ENCODE peak calls at places on chromosomes 6 and 20, in seven cellular contexts. One of them, this sample, is unnamed.

GRCh38 chr6:27668442-27669275 is 195.8 kb upstream of the ZNF184 start:
- DNase-seq in NT2/D1: no peak
- DNase-seq in right cardiac atrium: peak
- DNase-seq in effector memory CD4-positive, alpha-beta T cell: no peak
- DNase-seq in transverse colon: peak
- DNase-seq in PC-3: peak
- DNase-seq in upper lobe of right lung: no peak
- DNase-seq in this sample: peak

GRCh38 chr6:7671076-7671475 is 54.8 kb upstream of the BMP6 start:
- DNase-seq in NT2/D1: no peak
- DNase-seq in right cardiac atrium: no peak
- DNase-seq in effector memory CD4-positive, alpha-beta T cell: no peak
- DNase-seq in transverse colon: no peak
- DNase-seq in PC-3: peak
- DNase-seq in upper lobe of right lung: no peak
- DNase-seq in this sample: no peak

GRCh38 chr6:150717419-150717818 is 117.7 kb downstream of the PLEKHG1 start:
- DNase-seq in NT2/D1: no peak
- DNase-seq in right cardiac atrium: no peak
- DNase-seq in effector memory CD4-positive, alpha-beta T cell: no peak
- DNase-seq in transverse colon: peak
- DNase-seq in PC-3: peak
- DNase-seq in upper lobe of right lung: peak
- DNase-seq in this sample: no peak

GRCh38 chr6:2979819-2980464 is 8.6 kb upstream of the SERPINB6 start:
- DNase-seq in NT2/D1: no peak
- DNase-seq in right cardiac atrium: no peak
- DNase-seq in effector memory CD4-positive, alpha-beta T cell: no peak
- DNase-seq in transverse colon: no peak
- DNase-seq in PC-3: peak
- DNase-seq in upper lobe of right lung: no peak
- DNase-seq in this sample: no peak

GRCh38 chr6:20954325-20954724 is 420.1 kb downstream of the CDKAL1 start:
- DNase-seq in NT2/D1: no peak
- DNase-seq in right cardiac atrium: no peak
- DNase-seq in effector memory CD4-positive, alpha-beta T cell: no peak
- DNase-seq in transverse colon: no peak
- DNase-seq in PC-3: no peak
- DNase-seq in upper lobe of right lung: no peak
- DNase-seq in this sample: no peak

GRCh38 chr20:30503992-30504570 is 753.4 kb upstream of the DEFB115 start:
- DNase-seq in NT2/D1: no peak
- DNase-seq in right cardiac atrium: no peak
- DNase-seq in effector memory CD4-positive, alpha-beta T cell: no peak
- DNase-seq in transverse colon: no peak
- DNase-seq in PC-3: no peak
- DNase-seq in upper lobe of right lung: no peak
- DNase-seq in this sample: no peak

GRCh38 chr6:145043926-145044500 is 691.3 kb downstream of the EPM2A start:
- DNase-seq in NT2/D1: no peak
- DNase-seq in right cardiac atrium: no peak
- DNase-seq in effector memory CD4-positive, alpha-beta T cell: no peak
- DNase-seq in transverse colon: no peak
- DNase-seq in PC-3: no peak
- DNase-seq in upper lobe of right lung: no peak
- DNase-seq in this sample: no peak

GRCh38 chr6:105258816-105259215 is 79.0 kb upstream of the POPDC3 start:
- DNase-seq in NT2/D1: no peak
- DNase-seq in right cardiac atrium: no peak
- DNase-seq in effector memory CD4-positive, alpha-beta T cell: no peak
- DNase-seq in transverse colon: no peak
- DNase-seq in PC-3: no peak
- DNase-seq in upper lobe of right lung: no peak
- DNase-seq in this sample: no peak

GRCh38 chr6:161319231-161319630 is 45.4 kb upstream of the AGPAT4 start:
- DNase-seq in NT2/D1: no peak
- DNase-seq in right cardiac atrium: no peak
- DNase-seq in effector memory CD4-positive, alpha-beta T cell: no peak
- DNase-seq in transverse colon: no peak
- DNase-seq in PC-3: no peak
- DNase-seq in upper lobe of right lung: no peak
- DNase-seq in this sample: no peak

GRCh38 chr20:46752639-46753235 is 43.3 kb downstream of the SLC2A10 start:
- DNase-seq in NT2/D1: peak
- DNase-seq in right cardiac atrium: peak
- DNase-seq in effector memory CD4-positive, alpha-beta T cell: no peak
- DNase-seq in transverse colon: peak
- DNase-seq in PC-3: peak
- DNase-seq in upper lobe of right lung: peak
- DNase-seq in this sample: peak

GRCh38 chr6:422423-423061 is 31.0 kb downstream of the IRF4 start:
- DNase-seq in NT2/D1: no peak
- DNase-seq in right cardiac atrium: no peak
- DNase-seq in effector memory CD4-positive, alpha-beta T cell: no peak
- DNase-seq in transverse colon: no peak
- DNase-seq in PC-3: peak
- DNase-seq in upper lobe of right lung: no peak
- DNase-seq in this sample: no peak

GRCh38 chr6:140560671-140561070 is 1186.2 kb upstream of the CITED2 start:
- DNase-seq in NT2/D1: no peak
- DNase-seq in right cardiac atrium: no peak
- DNase-seq in effector memory CD4-positive, alpha-beta T cell: no peak
- DNase-seq in transverse colon: no peak
- DNase-seq in PC-3: no peak
- DNase-seq in upper lobe of right lung: no peak
- DNase-seq in this sample: no peak

GRCh38 chr6:2651536-2651935 is 99.2 kb downstream of the MYLK4 start:
- DNase-seq in NT2/D1: no peak
- DNase-seq in right cardiac atrium: no peak
- DNase-seq in effector memory CD4-positive, alpha-beta T cell: no peak
- DNase-seq in transverse colon: no peak
- DNase-seq in PC-3: no peak
- DNase-seq in upper lobe of right lung: no peak
- DNase-seq in this sample: no peak

GRCh38 chr6:169932491-169932890 is 181.1 kb downstream of the ERMARD start:
- DNase-seq in NT2/D1: no peak
- DNase-seq in right cardiac atrium: no peak
- DNase-seq in effector memory CD4-positive, alpha-beta T cell: no peak
- DNase-seq in transverse colon: no peak
- DNase-seq in PC-3: no peak
- DNase-seq in upper lobe of right lung: no peak
- DNase-seq in this sample: no peak

GRCh38 chr6:115706324-115706723 is 354.4 kb downstream of the FRK start:
- DNase-seq in NT2/D1: no peak
- DNase-seq in right cardiac atrium: no peak
- DNase-seq in effector memory CD4-positive, alpha-beta T cell: no peak
- DNase-seq in transverse colon: no peak
- DNase-seq in PC-3: no peak
- DNase-seq in upper lobe of right lung: no peak
- DNase-seq in this sample: no peak

GRCh38 chr6:117616971-117617765 is 14.9 kb upstream of the GOPC start:
- DNase-seq in NT2/D1: no peak
- DNase-seq in right cardiac atrium: no peak
- DNase-seq in effector memory CD4-positive, alpha-beta T cell: no peak
- DNase-seq in transverse colon: no peak
- DNase-seq in PC-3: no peak
- DNase-seq in upper lobe of right lung: no peak
- DNase-seq in this sample: no peak
- H3K4me3 ChIP-seq in NT2/D1: no peak
- H3K4me3 ChIP-seq in right cardiac atrium: no peak
- H3K4me3 ChIP-seq in effector memory CD4-positive, alpha-beta T cell: no peak
- H3K4me3 ChIP-seq in transverse colon: no peak
- H3K4me3 ChIP-seq in PC-3: no peak
- H3K4me3 ChIP-seq in upper lobe of right lung: no peak
- H3K4me3 ChIP-seq in this sample: no peak

DNA sequence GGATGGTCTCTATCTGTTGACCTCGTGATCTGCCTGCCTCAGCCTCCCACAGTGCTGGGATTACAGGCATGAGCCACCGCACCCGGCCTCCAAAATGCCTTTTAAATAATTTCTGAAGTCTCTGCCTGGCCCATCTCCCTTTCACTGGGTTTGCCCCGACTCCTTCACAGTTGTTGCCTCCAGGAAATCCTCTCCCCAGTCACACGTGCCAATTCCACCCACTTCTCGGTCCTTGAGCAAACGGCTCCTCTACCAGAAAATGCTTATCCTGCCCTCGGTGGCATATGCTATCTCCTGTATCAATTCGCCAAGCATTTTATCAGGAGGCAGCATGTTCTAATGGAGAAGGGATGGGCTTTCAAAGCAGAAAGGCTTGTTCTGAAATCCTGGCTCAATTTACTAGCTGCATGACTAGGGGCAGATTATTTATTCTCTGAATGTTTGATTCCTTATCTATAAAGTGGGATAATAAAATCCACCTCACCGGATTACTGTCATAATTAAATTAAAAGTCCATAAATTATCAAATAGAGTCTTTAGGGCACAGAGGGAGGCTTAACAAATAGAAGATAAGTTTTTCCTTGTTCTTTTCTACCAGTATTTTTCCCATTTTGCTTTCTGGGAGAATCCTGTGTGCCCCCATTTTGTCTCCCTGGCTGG is 66.3 kb downstream of the PPP1R3G start:
- DNase-seq in NT2/D1: no peak
- DNase-seq in right cardiac atrium: no peak
- DNase-seq in effector memory CD4-positive, alpha-beta T cell: no peak
- DNase-seq in transverse colon: no peak
- DNase-seq in PC-3: peak
- DNase-seq in upper lobe of right lung: no peak
- DNase-seq in this sample: no peak
- H3K4me3 ChIP-seq in NT2/D1: no peak
- H3K4me3 ChIP-seq in right cardiac atrium: no peak
- H3K4me3 ChIP-seq in effector memory CD4-positive, alpha-beta T cell: no peak
- H3K4me3 ChIP-seq in transverse colon: no peak
- H3K4me3 ChIP-seq in PC-3: peak
- H3K4me3 ChIP-seq in upper lobe of right lung: no peak
- H3K4me3 ChIP-seq in this sample: no peak

DNA sequence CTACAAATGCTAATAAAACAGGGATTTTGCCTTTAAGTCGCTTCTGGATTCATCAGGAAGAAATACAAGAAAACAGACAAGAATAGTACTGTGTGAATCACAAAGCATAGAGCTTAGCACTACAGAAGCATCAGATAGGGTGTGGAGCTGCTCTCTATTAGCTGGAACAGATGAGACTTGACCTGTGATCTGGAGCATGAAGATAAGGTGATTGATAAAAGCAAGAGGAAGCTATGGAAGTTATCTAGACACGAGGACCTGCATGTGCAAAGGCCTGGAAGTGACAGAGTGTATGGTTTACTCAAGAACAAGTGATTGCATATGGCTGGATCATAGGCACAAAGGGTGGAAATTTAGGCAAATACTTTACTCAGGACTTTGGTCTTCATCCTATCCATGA is 113.0 kb upstream of the MLIP start:
- DNase-seq in NT2/D1: no peak
- DNase-seq in right cardiac atrium: no peak
- DNase-seq in effector memory CD4-positive, alpha-beta T cell: no peak
- DNase-seq in transverse colon: no peak
- DNase-seq in PC-3: no peak
- DNase-seq in upper lobe of right lung: no peak
- DNase-seq in this sample: no peak
- H3K4me3 ChIP-seq in NT2/D1: no peak
- H3K4me3 ChIP-seq in right cardiac atrium: no peak
- H3K4me3 ChIP-seq in effector memory CD4-positive, alpha-beta T cell: no peak
- H3K4me3 ChIP-seq in transverse colon: no peak
- H3K4me3 ChIP-seq in PC-3: no peak
- H3K4me3 ChIP-seq in upper lobe of right lung: no peak
- H3K4me3 ChIP-seq in this sample: no peak

DNA sequence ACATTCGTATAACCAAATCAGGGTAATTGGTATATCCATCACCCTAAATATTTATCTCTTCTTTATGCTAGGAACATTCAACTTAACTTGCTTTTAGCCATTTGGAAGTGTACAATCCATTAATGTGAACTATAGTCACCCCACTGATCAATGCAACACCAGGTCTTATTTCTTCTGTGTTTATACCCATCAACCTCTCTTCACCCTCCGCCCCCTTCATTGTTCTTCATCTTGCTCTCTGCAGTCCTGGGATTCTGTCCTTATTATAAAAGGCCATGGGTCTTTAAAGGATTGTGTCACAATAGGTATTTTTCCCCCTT is 1.6 kb downstream of the ABRACL start:
- DNase-seq in NT2/D1: no peak
- DNase-seq in right cardiac atrium: no peak
- DNase-seq in effector memory CD4-positive, alpha-beta T cell: no peak
- DNase-seq in transverse colon: no peak
- DNase-seq in PC-3: no peak
- DNase-seq in upper lobe of right lung: no peak
- DNase-seq in this sample: no peak
- H3K4me3 ChIP-seq in NT2/D1: peak
- H3K4me3 ChIP-seq in right cardiac atrium: peak
- H3K4me3 ChIP-seq in effector memory CD4-positive, alpha-beta T cell: peak
- H3K4me3 ChIP-seq in transverse colon: peak
- H3K4me3 ChIP-seq in PC-3: peak
- H3K4me3 ChIP-seq in upper lobe of right lung: peak
- H3K4me3 ChIP-seq in this sample: peak

DNA sequence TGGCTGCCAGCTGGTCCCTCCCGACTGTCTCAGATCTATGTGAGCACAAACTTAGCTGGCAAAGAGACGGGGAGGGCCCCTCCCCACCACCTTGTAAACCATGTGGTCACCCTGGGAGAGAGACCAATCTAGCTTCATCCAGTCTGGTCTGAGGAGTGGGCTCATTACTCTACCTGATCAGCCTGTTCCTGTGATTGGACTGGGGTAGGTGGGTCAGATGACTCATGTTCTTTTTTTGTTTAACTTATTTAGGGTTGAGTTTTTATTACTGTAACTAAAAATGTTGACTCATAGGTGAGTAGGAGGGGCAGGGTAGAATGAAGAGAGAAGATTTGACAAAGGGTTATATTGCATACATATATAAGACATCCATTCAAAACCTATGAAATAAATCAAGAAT is 4.7 kb downstream of the GSTA4 start:
- DNase-seq in NT2/D1: no peak
- DNase-seq in right cardiac atrium: no peak
- DNase-seq in effector memory CD4-positive, alpha-beta T cell: no peak
- DNase-seq in transverse colon: peak
- DNase-seq in PC-3: peak
- DNase-seq in upper lobe of right lung: no peak
- DNase-seq in this sample: no peak
- H3K4me3 ChIP-seq in NT2/D1: no peak
- H3K4me3 ChIP-seq in right cardiac atrium: no peak
- H3K4me3 ChIP-seq in effector memory CD4-positive, alpha-beta T cell: no peak
- H3K4me3 ChIP-seq in transverse colon: no peak
- H3K4me3 ChIP-seq in PC-3: peak
- H3K4me3 ChIP-seq in upper lobe of right lung: no peak
- H3K4me3 ChIP-seq in this sample: no peak

This sample was measured in GM12864.